ENCODE peak calls at places on chromosomes 1 and 21, in five cellular contexts. H is GM23338, J is NCI-H524, L is ureter, Q is foreskin keratinocyte. R is an unnamed sample.

GRCh38 chr1:27503033-27503432 is 13.1 kb upstream of the WASF2 start:
- DNase-seq in H (no peak), J (no peak), L (no peak), Q (no peak), R (no peak)

GRCh38 chr1:232201024-232201423 is 428.9 kb downstream of the SIPA1L2 start:
- DNase-seq in H (no peak), J (no peak), L (no peak), Q (no peak), R (no peak)

GRCh38 chr1:202584707-202585590 is 125.3 kb downstream of the SYT2 start:
- DNase-seq in H (no peak), J (no peak), L (no peak), Q (no peak), R (no peak)

GRCh38 chr1:4275083-4275482 is 375.0 kb upstream of the C1orf174 start:
- DNase-seq in H (no peak), J (no peak), L (no peak), Q (no peak), R (no peak)

GRCh38 chr21:32367158-32367557 is 25.7 kb downstream of the URB1 start:
- DNase-seq in H (no peak), J (no peak), L (no peak), Q (no peak), R (no peak)

GRCh38 chr1:64087768-64088167 is 115.7 kb upstream of the UBE2U start:
- DNase-seq in H (no peak), J (no peak), L (no peak), Q (peak), R (no peak)

GRCh38 chr1:230147253-230148193 is 80.5 kb downstream of the GALNT2 start:
- DNase-seq in H (no peak), J (no peak), L (no peak), Q (no peak), R (no peak)

GRCh38 chr1:61640531-61641125 is 84.3 kb downstream of the TM2D1 start:
- DNase-seq in H (no peak), J (no peak), L (no peak), Q (no peak), R (no peak)

GRCh38 chr1:18752409-18752808 is 107.1 kb downstream of the TAS1R2 start:
- DNase-seq in H (no peak), J (no peak), L (no peak), Q (no peak), R (no peak)